ENCODE peak calls at places on chromosomes 11 and 22, in nine cellular contexts. U, Q, M, V, B, R, G, W and C are unnamed samples.

GRCh38 chr11:126637800-126638175 is 282.3 kb downstream of the ST3GAL4 start:
- DNase-seq in Q (peak), M (no peak), W (no peak), G (no peak), U (peak), B (no peak), R (no peak), V (no peak), C (no peak)

GRCh38 chr11:69172674-69173073 is 16.9 kb downstream of the SMIM38 start:
- DNase-seq in G (no peak), U (peak), M (no peak), V (no peak), B (no peak), Q (no peak), W (peak), R (no peak), C (peak)

GRCh38 chr11:93959663-93960062 is 61.5 kb upstream of the HEPHL1 start:
- DNase-seq in U (no peak), Q (no peak), W (no peak), B (no peak), V (no peak), R (no peak), G (no peak), M (no peak), C (no peak)

GRCh38 chr11:109680127-109680526 is 258.1 kb downstream of the C11orf87 start:
- DNase-seq in G (no peak), M (no peak), V (no peak), B (no peak), Q (peak), U (no peak), R (no peak), W (no peak), C (no peak)

GRCh38 chr11:63749624-63750023 is 19.0 kb downstream of the ZFTA start:
- DNase-seq in B (no peak), V (no peak), W (peak), G (no peak), Q (no peak), U (no peak), R (no peak), M (no peak), C (no peak)

GRCh38 chr22:37464181-37464580 is 22.0 kb downstream of the MFNG start:
- DNase-seq in Q (no peak), R (no peak), W (no peak), B (no peak), G (no peak), U (peak), V (no peak), M (no peak), C (no peak)

GRCh38 chr11:96257972-96258951 is 84.7 kb downstream of the MAML2 start:
- DNase-seq in W (no peak), V (peak), U (peak), Q (peak), R (no peak), B (no peak), G (no peak), M (no peak), C (no peak)

GRCh38 chr11:85809881-85810280 is 1.1 kb downstream of the SYTL2 start:
- DNase-seq in G (no peak), V (no peak), U (peak), Q (no peak), B (no peak), W (no peak), M (no peak), R (no peak), C (no peak)

GRCh38 chr11:3126901-3127691 is 38.0 kb downstream of the OSBPL5 start:
- DNase-seq in B (no peak), Q (no peak), V (no peak), U (no peak), W (peak), G (no peak), M (no peak), R (no peak), C (peak)

GRCh38 chr11:76604652-76605241 is 65.8 kb downstream of the LRRC32 start:
- DNase-seq in B (no peak), W (no peak), U (peak), G (no peak), R (no peak), M (no peak), V (no peak), Q (peak), C (no peak)

GRCh38 chr11:17188675-17189074 is 19.1 kb downstream of the PIK3C2A start:
- DNase-seq in Q (no peak), G (no peak), U (no peak), V (no peak), B (no peak), R (no peak), W (no peak), M (no peak), C (no peak)

GRCh38 chr11:95485115-95485900 is 254.3 kb upstream of the SESN3 start:
- DNase-seq in M (no peak), R (no peak), V (no peak), B (no peak), U (peak), W (no peak), G (no peak), Q (peak), C (no peak)